ENCODE peak calls at places on chromosomes 6 and 20, in five cellular contexts. M is ecto neural progenitor cell; C is stimulated activated CD8-positive, alpha-beta memory T cell treated with anti-CD3 and anti-CD28 coated beads, Interleukin-12 subunit alpha, Interleukin-12 subunit beta, amount 100 ng/mL, for 4 hours; F is kidney tubule cell; Q is stimulated activated CD4-positive, alpha-beta T cell treated with anti-CD3 and anti-CD28 coated beads, Interleukin-15, amount 100 ng/mL, for 24 hours. K is an unnamed sample.

GRCh38 chr6:90493332-90493731 is 93.5 kb downstream of the MAP3K7 start:
- DNase-seq in F (peak; percentile 54), M (no peak), C (no peak), Q (no peak), K (no peak)

GRCh38 chr6:168136001-168136400 is 57.0 kb upstream of the FRMD1 start:
- DNase-seq in M (peak; percentile 12), Q (no peak), C (no peak), F (no peak), K (no peak)

GRCh38 chr20:43938932-43939761 is 24.5 kb downstream of the TOX2 start:
- DNase-seq in F (peak; percentile 96), Q (no peak), M (no peak), C (no peak), K (no peak)

GRCh38 chr6:137798261-137798660 is 68.8 kb upstream of the TNFAIP3 start:
- DNase-seq in F (no peak), M (no peak), C (no peak), Q (no peak), K (no peak)

GRCh38 chr6:46691052-46691451 is 3.4 kb downstream of the TDRD6 start:
- DNase-seq in F (no peak), C (no peak), M (no peak), Q (no peak), K (no peak)

GRCh38 chr6:44933113-44933512 is 395.0 kb upstream of the RUNX2 start:
- DNase-seq in F (no peak), Q (no peak), M (no peak), C (no peak), K (no peak)

GRCh38 chr20:35992713-35993335 is 24.4 kb downstream of the CNBD2 start:
- DNase-seq in Q (peak; percentile 40), F (peak; percentile 70), M (peak; percentile 64), C (peak; percentile 6), K (peak; percentile 20)

GRCh38 chr20:63815613-63815862 is 15.5 kb downstream of the ZBTB46 start:
- DNase-seq in M (no peak), F (no peak), C (no peak), Q (no peak), K (no peak)

GRCh38 chr20:64268180-64268579 is 12.6 kb downstream of the PCMTD2 start:
- DNase-seq in F (no peak), M (no peak), C (no peak), Q (no peak), K (no peak)

GRCh38 chr20:11553603-11554002 is 364.1 kb upstream of the BTBD3 start:
- DNase-seq in Q (no peak), C (no peak), M (no peak), F (peak; percentile 32), K (no peak)

GRCh38 chr20:25287631-25288290 is 39.9 kb downstream of the PYGB start:
- DNase-seq in C (no peak), F (no peak), Q (no peak), M (no peak), K (no peak)